ENCODE peak calls at places on chromosomes 1 and 21, in ten cellular contexts. Z is GOT3; F is stimulated activated CD4-positive, alpha-beta T cell treated with anti-CD3 and anti-CD28 coated beads, Interleukin-4, amount 100 ng/mL, for 48 hours; A is HS-5; V is foreskin keratinocyte; K is CD8-positive, alpha-beta memory T cell; W is kidney tubule cell; E is nephron progenitor cell; S is lower lobe of right lung; N is neural crest cell. Q is an unnamed sample.

GRCh38 chr1:17189632-17190525 is 15.0 kb upstream of the PADI1 start:
- DNase-seq in Z (no peak), F (no peak), A (peak), V (peak), K (no peak), W (peak), E (no peak), S (no peak), N (no peak), Q (no peak)

GRCh38 chr1:41387667-41388091 is 26.4 kb downstream of the FOXO6 start:
- DNase-seq in Z (no peak), F (no peak), A (no peak), V (no peak), K (no peak), W (peak), E (peak), S (peak), N (no peak), Q (peak)

GRCh38 chr1:228190182-228190581 is 17.7 kb upstream of the OBSCN start:
- DNase-seq in Z (no peak), F (no peak), A (no peak), V (no peak), K (no peak), W (no peak), E (no peak), S (no peak), N (no peak), Q (no peak)

GRCh38 chr21:17921579-17922530 is 102.7 kb upstream of the C21orf91 start:
- DNase-seq in Z (no peak), F (no peak), A (peak), V (peak), K (no peak), W (peak), E (no peak), S (no peak), N (no peak), Q (no peak)

GRCh38 chr1:204350857-204351573 is 8.7 kb downstream of the PLEKHA6 start:
- DNase-seq in Z (no peak), F (no peak), A (no peak), V (no peak), K (no peak), W (peak), E (peak), S (peak), N (peak), Q (no peak)

GRCh38 chr1:94067196-94067595 is 53.8 kb downstream of the ABCA4 start:
- DNase-seq in Z (no peak), F (no peak), A (no peak), V (no peak), K (no peak), W (no peak), E (no peak), S (no peak), N (no peak), Q (no peak)

GRCh38 chr1:27074175-27074780 is 61.6 kb upstream of the TENT5B start:
- DNase-seq in Z (no peak), F (no peak), A (peak), V (no peak), K (no peak), W (peak), E (no peak), S (no peak), N (no peak), Q (no peak)

GRCh38 chr21:26813426-26813998 is 31.7 kb downstream of the ADAMTS1 start:
- DNase-seq in Z (no peak), F (no peak), A (no peak), V (no peak), K (no peak), W (no peak), E (no peak), S (no peak), N (no peak), Q (no peak)

GRCh38 chr1:78339490-78339889 is 151.3 kb upstream of the PTGFR start:
- DNase-seq in Z (no peak), F (no peak), A (peak), V (peak), K (no peak), W (peak), E (no peak), S (no peak), N (no peak), Q (no peak)

GRCh38 chr1:50750021-50750619 is 209.9 kb downstream of the FAF1 start:
- DNase-seq in Z (no peak), F (no peak), A (no peak), V (no peak), K (no peak), W (peak), E (no peak), S (no peak), N (peak), Q (no peak)

GRCh38 chr1:113185463-113186104 is 112.6 kb downstream of the LRIG2 start:
- DNase-seq in Z (no peak), F (no peak), A (no peak), V (no peak), K (no peak), W (no peak), E (no peak), S (no peak), N (no peak), Q (no peak)

GRCh38 chr1:223487514-223488259 is 94.5 kb downstream of the CCDC185 start:
- DNase-seq in Z (no peak), F (no peak), A (no peak), V (no peak), K (no peak), W (no peak), E (no peak), S (no peak), N (no peak), Q (no peak)

GRCh38 chr21:36630485-36631206 is 68.3 kb upstream of the SIM2 start:
- DNase-seq in Z (no peak), F (peak), A (peak), V (peak), K (peak), W (peak), E (peak), S (peak), N (peak), Q (no peak)

GRCh38 chr1:150813028-150813707 is 5.1 kb upstream of the CTSK start:
- DNase-seq in Z (peak), F (peak), A (no peak), V (peak), K (no peak), W (peak), E (peak), S (peak), N (peak), Q (peak)

GRCh38 chr1:165257969-165258459 is 98.5 kb downstream of the LMX1A start:
- DNase-seq in Z (peak), F (peak), A (peak), V (peak), K (no peak), W (peak), E (peak), S (peak), N (peak), Q (no peak)

GRCh38 chr1:150650193-150650592 is 20.8 kb upstream of the ENSA start:
- DNase-seq in Z (no peak), F (no peak), A (no peak), V (no peak), K (no peak), W (no peak), E (no peak), S (no peak), N (no peak), Q (no peak)

GRCh38 chr21:39523930-39524329 is 72.2 kb downstream of the SH3BGR start:
- DNase-seq in Z (no peak), F (no peak), A (no peak), V (no peak), K (no peak), W (no peak), E (no peak), S (no peak), N (no peak), Q (no peak)

GRCh38 chr1:204442376-204443259 is 31.0 kb upstream of the PPP1R15B start:
- DNase-seq in Z (no peak), F (no peak), A (no peak), V (no peak), K (no peak), W (no peak), E (no peak), S (no peak), N (no peak), Q (no peak)

GRCh38 chr1:215845224-215845902 is 278.3 kb downstream of the KCTD3 start:
- DNase-seq in Z (no peak), F (no peak), A (peak), V (peak), K (no peak), W (peak), E (no peak), S (no peak), N (no peak), Q (no peak)

GRCh38 chr1:234839663-234840062 is 229.7 kb upstream of the IRF2BP2 start:
- DNase-seq in Z (no peak), F (no peak), A (no peak), V (no peak), K (no peak), W (no peak), E (no peak), S (no peak), N (no peak), Q (no peak)

GRCh38 chr1:47930215-47930885 is 66.8 kb downstream of the TRABD2B start:
- DNase-seq in Z (no peak), F (no peak), A (no peak), V (no peak), K (no peak), W (peak), E (no peak), S (no peak), N (no peak), Q (peak)

GRCh38 chr1:48793863-48794262 is 17.2 kb upstream of the BEND5 start:
- DNase-seq in Z (no peak), F (no peak), A (no peak), V (no peak), K (no peak), W (no peak), E (no peak), S (no peak), N (no peak), Q (no peak)